ENCODE peak calls at places on chromosome 3, in five cellular contexts. One of them, this sample, is unnamed.

GRCh38 chr3:96931491-96931890 is 117.1 kb downstream of the EPHA6 start:
- DNase-seq in HT-29: no peak
- DNase-seq in hepatic stellate cell: no peak
- DNase-seq in activated CD4-positive, alpha-beta T cell treated with anti-CD3 and anti-CD28 coated beads, Interleukin-2, amount 50 U/mL, for 24 hours: no peak
- DNase-seq in GM23248: peak; percentile 3
- DNase-seq in this sample: no peak

GRCh38 chr3:105254154-105254553 is 112.6 kb upstream of the ALCAM start:
- DNase-seq in hepatic stellate cell: no peak
- DNase-seq in HT-29: no peak
- DNase-seq in activated CD4-positive, alpha-beta T cell treated with anti-CD3 and anti-CD28 coated beads, Interleukin-2, amount 50 U/mL, for 24 hours: no peak
- DNase-seq in GM23248: no peak
- DNase-seq in this sample: no peak

GRCh38 chr3:3180421-3180820 is 930 bp upstream of the CRBN start:
- DNase-seq in HT-29: no peak
- DNase-seq in hepatic stellate cell: no peak
- DNase-seq in GM23248: peak; percentile 16
- DNase-seq in activated CD4-positive, alpha-beta T cell treated with anti-CD3 and anti-CD28 coated beads, Interleukin-2, amount 50 U/mL, for 24 hours: no peak
- DNase-seq in this sample: no peak

GRCh38 chr3:144104679-144105078 is 133.1 kb downstream of the DIPK2A start:
- DNase-seq in hepatic stellate cell: no peak
- DNase-seq in activated CD4-positive, alpha-beta T cell treated with anti-CD3 and anti-CD28 coated beads, Interleukin-2, amount 50 U/mL, for 24 hours: no peak
- DNase-seq in GM23248: no peak
- DNase-seq in HT-29: no peak
- DNase-seq in this sample: no peak

GRCh38 chr3:139198929-139199328 is 144.9 kb upstream of the MRPS22 start:
- DNase-seq in HT-29: no peak
- DNase-seq in GM23248: peak; percentile 81
- DNase-seq in hepatic stellate cell: no peak
- DNase-seq in activated CD4-positive, alpha-beta T cell treated with anti-CD3 and anti-CD28 coated beads, Interleukin-2, amount 50 U/mL, for 24 hours: no peak
- DNase-seq in this sample: no peak

GRCh38 chr3:14788644-14789043 is 30.1 kb upstream of the FGD5 start:
- DNase-seq in hepatic stellate cell: no peak
- DNase-seq in activated CD4-positive, alpha-beta T cell treated with anti-CD3 and anti-CD28 coated beads, Interleukin-2, amount 50 U/mL, for 24 hours: no peak
- DNase-seq in HT-29: no peak
- DNase-seq in GM23248: no peak
- DNase-seq in this sample: no peak

GRCh38 chr3:11556851-11557644 is 86.7 kb downstream of the VGLL4 start:
- DNase-seq in activated CD4-positive, alpha-beta T cell treated with anti-CD3 and anti-CD28 coated beads, Interleukin-2, amount 50 U/mL, for 24 hours: no peak
- DNase-seq in HT-29: no peak
- DNase-seq in GM23248: peak; percentile 94
- DNase-seq in hepatic stellate cell: peak; percentile 91
- DNase-seq in this sample: no peak

GRCh38 chr3:14405886-14406238 is 3.5 kb downstream of the SLC6A6 start:
- DNase-seq in HT-29: peak; percentile 62
- DNase-seq in hepatic stellate cell: no peak
- DNase-seq in GM23248: no peak
- DNase-seq in activated CD4-positive, alpha-beta T cell treated with anti-CD3 and anti-CD28 coated beads, Interleukin-2, amount 50 U/mL, for 24 hours: no peak
- DNase-seq in this sample: no peak

GRCh38 chr3:138118863-138119766 is 3.7 kb upstream of the DZIP1L start:
- DNase-seq in activated CD4-positive, alpha-beta T cell treated with anti-CD3 and anti-CD28 coated beads, Interleukin-2, amount 50 U/mL, for 24 hours: no peak
- DNase-seq in GM23248: peak; percentile 81
- DNase-seq in hepatic stellate cell: peak; percentile 64
- DNase-seq in HT-29: peak; percentile 85
- DNase-seq in this sample: peak; percentile 49

GRCh38 chr3:195086885-195087284 is 184.1 kb downstream of the XXYLT1 start:
- DNase-seq in activated CD4-positive, alpha-beta T cell treated with anti-CD3 and anti-CD28 coated beads, Interleukin-2, amount 50 U/mL, for 24 hours: no peak
- DNase-seq in HT-29: no peak
- DNase-seq in GM23248: no peak
- DNase-seq in hepatic stellate cell: no peak
- DNase-seq in this sample: no peak

GRCh38 chr3:167814441-167814951 is 79.0 kb downstream of the SERPINI1 start:
- DNase-seq in HT-29: no peak
- DNase-seq in GM23248: peak; percentile 75
- DNase-seq in hepatic stellate cell: peak; percentile 50
- DNase-seq in activated CD4-positive, alpha-beta T cell treated with anti-CD3 and anti-CD28 coated beads, Interleukin-2, amount 50 U/mL, for 24 hours: no peak
- DNase-seq in this sample: peak; percentile 79

GRCh38 chr3:188084751-188085595 is 69.0 kb upstream of the LPP start:
- DNase-seq in HT-29: no peak
- DNase-seq in activated CD4-positive, alpha-beta T cell treated with anti-CD3 and anti-CD28 coated beads, Interleukin-2, amount 50 U/mL, for 24 hours: no peak
- DNase-seq in hepatic stellate cell: no peak
- DNase-seq in GM23248: no peak
- DNase-seq in this sample: no peak

GRCh38 chr3:58562498-58562897 is 14.7 kb downstream of the FAM107A start:
- DNase-seq in hepatic stellate cell: no peak
- DNase-seq in activated CD4-positive, alpha-beta T cell treated with anti-CD3 and anti-CD28 coated beads, Interleukin-2, amount 50 U/mL, for 24 hours: no peak
- DNase-seq in GM23248: no peak
- DNase-seq in HT-29: no peak
- DNase-seq in this sample: no peak

GRCh38 chr3:79012530-79012913 is 755.3 kb downstream of the ROBO1 start:
- DNase-seq in HT-29: no peak
- DNase-seq in GM23248: no peak
- DNase-seq in activated CD4-positive, alpha-beta T cell treated with anti-CD3 and anti-CD28 coated beads, Interleukin-2, amount 50 U/mL, for 24 hours: no peak
- DNase-seq in hepatic stellate cell: no peak
- DNase-seq in this sample: no peak

GRCh38 chr3:23550402-23550801 is 255.4 kb upstream of the UBE2E1 start:
- DNase-seq in HT-29: no peak
- DNase-seq in hepatic stellate cell: no peak
- DNase-seq in GM23248: no peak
- DNase-seq in activated CD4-positive, alpha-beta T cell treated with anti-CD3 and anti-CD28 coated beads, Interleukin-2, amount 50 U/mL, for 24 hours: no peak
- DNase-seq in this sample: no peak

GRCh38 chr3:183437060-183437459 is 8.6 kb upstream of the MCF2L2 start:
- DNase-seq in HT-29: no peak
- DNase-seq in activated CD4-positive, alpha-beta T cell treated with anti-CD3 and anti-CD28 coated beads, Interleukin-2, amount 50 U/mL, for 24 hours: no peak
- DNase-seq in GM23248: no peak
- DNase-seq in hepatic stellate cell: no peak
- DNase-seq in this sample: no peak

GRCh38 chr3:10448544-10448943 is 56.8 kb downstream of the ATP2B2 start:
- DNase-seq in HT-29: no peak
- DNase-seq in GM23248: no peak
- DNase-seq in activated CD4-positive, alpha-beta T cell treated with anti-CD3 and anti-CD28 coated beads, Interleukin-2, amount 50 U/mL, for 24 hours: no peak
- DNase-seq in hepatic stellate cell: no peak
- DNase-seq in this sample: no peak

GRCh38 chr3:185696039-185696438 is 109.9 kb downstream of the SENP2 start:
- DNase-seq in HT-29: no peak
- DNase-seq in GM23248: no peak
- DNase-seq in hepatic stellate cell: no peak
- DNase-seq in activated CD4-positive, alpha-beta T cell treated with anti-CD3 and anti-CD28 coated beads, Interleukin-2, amount 50 U/mL, for 24 hours: no peak
- DNase-seq in this sample: no peak

GRCh38 chr3:69305011-69305410 is 80.9 kb downstream of the FRMD4B start:
- DNase-seq in activated CD4-positive, alpha-beta T cell treated with anti-CD3 and anti-CD28 coated beads, Interleukin-2, amount 50 U/mL, for 24 hours: no peak
- DNase-seq in hepatic stellate cell: no peak
- DNase-seq in HT-29: peak; percentile 35
- DNase-seq in GM23248: peak; percentile 45
- DNase-seq in this sample: no peak

GRCh38 chr3:103440539-103441113 is 1005.8 kb downstream of the ZPLD1 start:
- DNase-seq in activated CD4-positive, alpha-beta T cell treated with anti-CD3 and anti-CD28 coated beads, Interleukin-2, amount 50 U/mL, for 24 hours: no peak
- DNase-seq in GM23248: no peak
- DNase-seq in hepatic stellate cell: no peak
- DNase-seq in HT-29: peak; percentile 62
- DNase-seq in this sample: no peak

GRCh38 chr3:114674041-114674440 is 380.2 kb downstream of the TIGIT start:
- DNase-seq in activated CD4-positive, alpha-beta T cell treated with anti-CD3 and anti-CD28 coated beads, Interleukin-2, amount 50 U/mL, for 24 hours: no peak
- DNase-seq in HT-29: no peak
- DNase-seq in hepatic stellate cell: no peak
- DNase-seq in GM23248: no peak
- DNase-seq in this sample: no peak

GRCh38 chr3:9717050-9717555 is 13.5 kb downstream of the CPNE9 start:
- DNase-seq in GM23248: no peak
- DNase-seq in hepatic stellate cell: no peak
- DNase-seq in HT-29: no peak
- DNase-seq in activated CD4-positive, alpha-beta T cell treated with anti-CD3 and anti-CD28 coated beads, Interleukin-2, amount 50 U/mL, for 24 hours: no peak
- DNase-seq in this sample: no peak

GRCh38 chr3:108447096-108447847 is 63.1 kb downstream of the MYH15 start:
- DNase-seq in GM23248: no peak
- DNase-seq in hepatic stellate cell: no peak
- DNase-seq in activated CD4-positive, alpha-beta T cell treated with anti-CD3 and anti-CD28 coated beads, Interleukin-2, amount 50 U/mL, for 24 hours: no peak
- DNase-seq in HT-29: no peak
- DNase-seq in this sample: no peak

GRCh38 chr3:82002993-82003642 is 241.7 kb upstream of the GBE1 start:
- DNase-seq in activated CD4-positive, alpha-beta T cell treated with anti-CD3 and anti-CD28 coated beads, Interleukin-2, amount 50 U/mL, for 24 hours: no peak
- DNase-seq in GM23248: no peak
- DNase-seq in hepatic stellate cell: no peak
- DNase-seq in HT-29: no peak
- DNase-seq in this sample: no peak

GRCh38 chr3:19202303-19202702 is 54.0 kb downstream of the KCNH8 start:
- DNase-seq in GM23248: no peak
- DNase-seq in HT-29: no peak
- DNase-seq in activated CD4-positive, alpha-beta T cell treated with anti-CD3 and anti-CD28 coated beads, Interleukin-2, amount 50 U/mL, for 24 hours: no peak
- DNase-seq in hepatic stellate cell: no peak
- DNase-seq in this sample: no peak

GRCh38 chr3:145519598-145520078 is 641.3 kb downstream of the PLOD2 start:
- DNase-seq in activated CD4-positive, alpha-beta T cell treated with anti-CD3 and anti-CD28 coated beads, Interleukin-2, amount 50 U/mL, for 24 hours: no peak
- DNase-seq in HT-29: no peak
- DNase-seq in hepatic stellate cell: no peak
- DNase-seq in GM23248: no peak
- DNase-seq in this sample: no peak

GRCh38 chr3:153628591-153628990 is 466.6 kb downstream of the RAP2B start:
- DNase-seq in HT-29: no peak
- DNase-seq in hepatic stellate cell: no peak
- DNase-seq in GM23248: peak; percentile 14
- DNase-seq in activated CD4-positive, alpha-beta T cell treated with anti-CD3 and anti-CD28 coated beads, Interleukin-2, amount 50 U/mL, for 24 hours: no peak
- DNase-seq in this sample: no peak

GRCh38 chr3:32424581-32425250 is 33.1 kb downstream of the CMTM7 start:
- DNase-seq in HT-29: no peak
- DNase-seq in GM23248: no peak
- DNase-seq in activated CD4-positive, alpha-beta T cell treated with anti-CD3 and anti-CD28 coated beads, Interleukin-2, amount 50 U/mL, for 24 hours: no peak
- DNase-seq in hepatic stellate cell: no peak
- DNase-seq in this sample: no peak

GRCh38 chr3:138184994-138185393 is 2.1 kb upstream of the ARMC8 start:
- DNase-seq in HT-29: no peak
- DNase-seq in activated CD4-positive, alpha-beta T cell treated with anti-CD3 and anti-CD28 coated beads, Interleukin-2, amount 50 U/mL, for 24 hours: no peak
- DNase-seq in hepatic stellate cell: peak; percentile 11
- DNase-seq in GM23248: peak; percentile 35
- DNase-seq in this sample: no peak

GRCh38 chr3:61060421-61060861 is 190.8 kb downstream of the FHIT start:
- DNase-seq in GM23248: no peak
- DNase-seq in HT-29: no peak
- DNase-seq in activated CD4-positive, alpha-beta T cell treated with anti-CD3 and anti-CD28 coated beads, Interleukin-2, amount 50 U/mL, for 24 hours: no peak
- DNase-seq in hepatic stellate cell: no peak
- DNase-seq in this sample: no peak

GRCh38 chr3:125613204-125613603 is 17.9 kb upstream of the OSBPL11 start:
- DNase-seq in hepatic stellate cell: no peak
- DNase-seq in GM23248: no peak
- DNase-seq in activated CD4-positive, alpha-beta T cell treated with anti-CD3 and anti-CD28 coated beads, Interleukin-2, amount 50 U/mL, for 24 hours: no peak
- DNase-seq in HT-29: no peak
- DNase-seq in this sample: no peak

GRCh38 chr3:84318273-84318809 is 640.4 kb upstream of the CADM2 start:
- DNase-seq in GM23248: no peak
- DNase-seq in activated CD4-positive, alpha-beta T cell treated with anti-CD3 and anti-CD28 coated beads, Interleukin-2, amount 50 U/mL, for 24 hours: no peak
- DNase-seq in HT-29: no peak
- DNase-seq in hepatic stellate cell: no peak
- DNase-seq in this sample: peak; percentile 14

This sample was measured in HS-27A.